ENCODE peak calls at places on chromosome 18, in six cellular contexts. E is GM12878, F is K562, D is H1, A is HCT116, I is HepG2. B is an unnamed sample.

GRCh38 chr18:36025025-36025424 is 42.3 kb downstream of the RPRD1A start:
- DNase-seq in E (no peak), F (no peak), D (no peak), A (no peak), I (no peak), B (no peak)

GRCh38 chr18:34942276-34942675 is 98.9 kb upstream of the MAPRE2 start:
- DNase-seq in E (no peak), F (no peak), D (no peak), A (no peak), I (no peak), B (no peak)

GRCh38 chr18:46369323-46369722 is 265.1 kb downstream of the HAUS1 start:
- DNase-seq in E (no peak), F (no peak), D (no peak), A (no peak), I (no peak), B (peak; percentile 36)

GRCh38 chr18:47627030-47627429 is 303.4 kb downstream of the SMAD2 start:
- DNase-seq in E (no peak), F (no peak), D (no peak), A (no peak), I (no peak), B (no peak)

GRCh38 chr18:49461602-49461977 is 1.1 kb upstream of the DYM start:
- DNase-seq in E (no peak), F (no peak), D (no peak), A (no peak), I (no peak), B (no peak)

GRCh38 chr18:41939326-41939725 is 15.7 kb upstream of the PIK3C3 start:
- DNase-seq in E (no peak), F (no peak), D (no peak), A (no peak), I (no peak), B (no peak)

GRCh38 chr18:76662621-76663020 is 159.7 kb upstream of the ZNF236 start:
- DNase-seq in E (no peak), F (no peak), D (no peak), A (no peak), I (no peak), B (no peak)

GRCh38 chr18:52636536-52636935 is 296.5 kb downstream of the DCC start:
- DNase-seq in E (no peak), F (no peak), D (no peak), A (no peak), I (peak; percentile 1), B (peak; percentile 59)

GRCh38 chr18:58894937-58895336 is 30.3 kb downstream of the ZNF532 start:
- DNase-seq in E (no peak), F (no peak), D (no peak), A (no peak), I (no peak), B (no peak)

GRCh38 chr18:13235981-13236380 is 17.4 kb downstream of the LDLRAD4 start:
- DNase-seq in E (no peak), F (no peak), D (no peak), A (no peak), I (no peak), B (no peak)

GRCh38 chr18:42114310-42114943 is 159.4 kb downstream of the PIK3C3 start:
- DNase-seq in E (peak; percentile 42), F (peak; percentile 23), D (peak; percentile 36), A (peak; percentile 38), I (peak; percentile 71), B (peak; percentile 62)

GRCh38 chr18:9596257-9596656 is 18.1 kb downstream of the PPP4R1 start:
- DNase-seq in E (no peak), F (no peak), D (no peak), A (no peak), I (no peak), B (no peak)

GRCh38 chr18:54043484-54044256 is 180.8 kb downstream of the MBD2 start:
- DNase-seq in E (no peak), F (no peak), D (no peak), A (no peak), I (no peak), B (no peak)

GRCh38 chr18:63285332-63285731 is 34.2 kb downstream of the BCL2 start:
- DNase-seq in E (peak; percentile 66), F (no peak), D (no peak), A (no peak), I (no peak), B (no peak)

GRCh38 chr18:47510831-47511230 is 259.4 kb upstream of the SKOR2 start:
- DNase-seq in E (no peak), F (no peak), D (no peak), A (no peak), I (no peak), B (no peak)

GRCh38 chr18:6901283-6901926 is 171.9 kb downstream of the ARHGAP28 start:
- DNase-seq in E (no peak), F (no peak), D (no peak), A (no peak), I (no peak), B (no peak)

GRCh38 chr18:75483662-75484061 is 56.2 kb upstream of the SMIM21 start:
- DNase-seq in E (no peak), F (no peak), D (no peak), A (no peak), I (no peak), B (no peak)

GRCh38 chr18:7601249-7601620 is 34.1 kb downstream of the PTPRM start:
- DNase-seq in E (no peak), F (no peak), D (no peak), A (no peak), I (no peak), B (peak; percentile 26)

GRCh38 chr18:23205980-23206379 is 70.7 kb downstream of the CABLES1 start:
- DNase-seq in E (no peak), F (no peak), D (no peak), A (no peak), I (no peak), B (no peak)

GRCh38 chr18:8948471-8949149 is 153.9 kb upstream of the NDUFV2 start:
- DNase-seq in E (no peak), F (no peak), D (no peak), A (no peak), I (no peak), B (no peak)

GRCh38 chr18:7921938-7922587 is 354.9 kb downstream of the PTPRM start:
- DNase-seq in E (no peak), F (no peak), D (no peak), A (peak; percentile 54), I (peak; percentile 76), B (no peak)

GRCh38 chr18:48470484-48471180 is 61.4 kb upstream of the ZBTB7C start:
- DNase-seq in E (no peak), F (no peak), D (no peak), A (no peak), I (peak; percentile 43), B (no peak)

GRCh38 chr18:54388203-54389142 is 30.8 kb downstream of the C18orf54 start:
- DNase-seq in E (peak; percentile 40), F (peak; percentile 44), D (peak; percentile 70), A (peak; percentile 66), I (peak; percentile 80), B (peak; percentile 53)

GRCh38 chr18:80070825-80071224 is 36.6 kb downstream of the RBFA start:
- DNase-seq in E (no peak), F (no peak), D (no peak), A (no peak), I (no peak), B (no peak)

GRCh38 chr18:80067897-80068296 is 33.7 kb downstream of the RBFA start:
- DNase-seq in E (no peak), F (no peak), D (no peak), A (no peak), I (no peak), B (no peak)

GRCh38 chr18:80065705-80066104 is 31.5 kb downstream of the RBFA start:
- DNase-seq in E (no peak), F (no peak), D (no peak), A (no peak), I (no peak), B (no peak)

GRCh38 chr18:80068571-80069272 is 34.5 kb downstream of the RBFA start:
- DNase-seq in E (no peak), F (no peak), D (no peak), A (no peak), I (no peak), B (no peak)

GRCh38 chr18:80067321-80067720 is 33.1 kb downstream of the RBFA start:
- DNase-seq in E (no peak), F (no peak), D (no peak), A (no peak), I (no peak), B (no peak)
- TF ChIP-seq ATF3 in E (no peak), F (no peak), D (no peak), A (no peak), I (no peak), B (no peak)

GRCh38 chr18:74264303-74265020 is 27.3 kb downstream of the CYB5A start:
- DNase-seq in E (peak; percentile 47), F (no peak), D (no peak), A (no peak), I (no peak), B (no peak)
- TF ChIP-seq ATF3 in E (no peak), F (no peak), D (no peak), A (no peak), I (no peak), B (no peak)

GRCh38 chr18:11651899-11652298 is 37.2 kb upstream of the GNAL start:
- DNase-seq in E (no peak), F (no peak), D (no peak), A (no peak), I (no peak), B (no peak)
- TF ChIP-seq ATF3 in E (no peak), F (no peak), D (no peak), A (no peak), I (no peak), B (no peak)

DNA sequence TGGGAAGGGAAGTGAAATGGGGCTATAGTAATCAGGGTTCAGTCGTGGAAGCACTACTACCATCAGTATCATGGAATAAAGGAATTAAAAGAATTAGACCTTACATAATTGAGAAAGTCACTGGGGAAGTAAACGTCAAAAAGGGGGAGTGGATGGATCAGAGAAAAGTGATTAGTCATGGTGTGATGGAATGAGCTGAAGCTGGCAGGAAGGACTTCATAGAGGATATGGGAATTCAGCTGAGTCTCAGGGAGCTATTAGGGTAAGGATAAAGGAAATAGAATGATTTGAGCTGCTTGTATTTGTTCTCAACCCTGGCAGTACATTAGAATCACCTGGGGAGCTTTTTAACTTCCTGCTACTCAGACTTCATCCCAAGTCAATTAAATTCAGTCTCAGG is 53.4 kb upstream of the SETBP1 start:
- DNase-seq in E (no peak), F (no peak), D (no peak), A (no peak), I (no peak), B (no peak)
- TF ChIP-seq ATF3 in E (no peak), F (no peak), D (no peak), A (no peak), I (no peak), B (no peak)